ENCODE peak calls at places on chromosomes 16 and 17, in nine cellular contexts. P is cardiac muscle cell, A is NT2/D1, E is fibroblast of lung, Y is psoas muscle, N is astrocyte of the spinal cord, I is mesenchymal stem cell, K is body of pancreas, Z is heart right ventricle. U is an unnamed sample.

GRCh38 chr17:7435676-7436555 is 681 bp downstream of the TMEM102 start:
- DNase-seq in I (peak; percentile 48), N (no peak), E (no peak), K (peak; percentile 57), Y (peak; percentile 70), A (no peak), Z (no peak), P (peak; percentile 20), U (peak; percentile 63)

GRCh38 chr16:84483882-84484565 is 20.4 kb downstream of the MEAK7 start:
- DNase-seq in I (no peak), Z (no peak), N (no peak), K (no peak), E (no peak), P (no peak), Y (no peak), A (no peak), U (no peak)

GRCh38 chr16:4309833-4310266 is 6.0 kb upstream of the GLIS2 start:
- DNase-seq in A (no peak), Z (no peak), P (peak; percentile 57), E (peak; percentile 83), N (peak; percentile 89), K (peak; percentile 72), Y (peak; percentile 60), I (peak; percentile 95), U (peak; percentile 58)

GRCh38 chr16:73043828-73044493 is 4.0 kb downstream of the ZFHX3 start:
- DNase-seq in I (no peak), P (no peak), Z (no peak), A (no peak), N (no peak), E (no peak), Y (peak; percentile 69), K (no peak), U (no peak)

GRCh38 chr16:242281-242680 is 7.7 kb downstream of the FAM234A start:
- DNase-seq in A (no peak), P (no peak), K (no peak), Y (peak; percentile 14), Z (no peak), E (no peak), I (no peak), N (no peak), U (no peak)

GRCh38 chr16:3548859-3549258 is 28.3 kb downstream of the NLRC3 start:
- DNase-seq in P (no peak), K (no peak), N (no peak), A (no peak), I (no peak), Y (no peak), Z (no peak), E (no peak), U (no peak)

GRCh38 chr16:88633684-88634140 is 4.7 kb upstream of the IL17C start:
- DNase-seq in K (no peak), P (peak; percentile 28), Z (no peak), A (no peak), E (no peak), N (no peak), Y (no peak), I (peak; percentile 57), U (peak; percentile 57)

GRCh38 chr16:89363621-89364393 is 126.6 kb downstream of the ANKRD11 start:
- DNase-seq in E (peak; percentile 79), I (peak; percentile 89), N (peak; percentile 86), A (no peak), Z (no peak), P (peak; percentile 78), K (peak; percentile 47), Y (peak; percentile 54), U (peak; percentile 88)

GRCh38 chr17:1829189-1829578 is 518 bp downstream of the SMYD4 start:
- DNase-seq in I (no peak), Y (peak; percentile 66), K (peak; percentile 60), N (peak; percentile 1), A (no peak), P (peak; percentile 9), Z (peak; percentile 17), E (peak; percentile 5), U (peak; percentile 34)

GRCh38 chr17:63698886-63699637 is 863 bp downstream of the LIMD2 start:
- DNase-seq in Y (peak; percentile 73), K (no peak), I (peak; percentile 68), E (peak; percentile 27), P (peak; percentile 69), N (peak; percentile 61), A (no peak), Z (peak; percentile 55), U (no peak)

GRCh38 chr17:36183001-36183810 is 6.8 kb upstream of the TBC1D3B start:
- DNase-seq in K (peak; percentile 56), Z (peak; percentile 73), A (peak; percentile 43), N (peak; percentile 85), P (peak; percentile 65), I (peak; percentile 78), Y (peak; percentile 83), E (peak; percentile 75), U (peak; percentile 83)

GRCh38 chr16:66058181-66058580 is 308.3 kb upstream of the CDH5 start:
- DNase-seq in Y (no peak), N (peak; percentile 72), E (peak; percentile 89), K (no peak), P (peak; percentile 36), Z (no peak), A (no peak), I (no peak), U (no peak)

GRCh38 chr16:80299416-80299815 is 241.4 kb upstream of the DYNLRB2 start:
- DNase-seq in I (peak; percentile 2), N (no peak), A (no peak), E (peak; percentile 7), P (peak; percentile 4), Y (no peak), Z (no peak), K (no peak), U (no peak)

GRCh38 chr17:82193520-82194236 is 19.0 kb downstream of the CCDC57 start:
- DNase-seq in A (no peak), E (no peak), P (no peak), Y (no peak), K (no peak), I (no peak), N (no peak), Z (no peak), U (no peak)

GRCh38 chr17:72387487-72387886 is 266.7 kb downstream of the SOX9 start:
- DNase-seq in P (peak; percentile 85), K (no peak), A (no peak), E (peak; percentile 92), N (peak; percentile 91), I (peak; percentile 90), Y (no peak), Z (no peak), U (peak; percentile 63)

GRCh38 chr17:82810644-82811430 is 29.0 kb downstream of the ZNF750 start:
- DNase-seq in Z (no peak), Y (peak; percentile 43), I (no peak), E (no peak), A (no peak), K (no peak), P (no peak), N (no peak), U (no peak)

GRCh38 chr17:40485851-40486512 is 15.4 kb downstream of the TNS4 start:
- DNase-seq in P (peak; percentile 99), A (no peak), N (peak; percentile 99), Y (peak; percentile 52), I (peak; percentile 100), Z (no peak), K (no peak), E (peak; percentile 99), U (peak; percentile 96)

GRCh38 chr17:74749262-74750038 is 1.0 kb downstream of the NHERF1 start:
- DNase-seq in N (peak; percentile 25), Y (peak; percentile 46), I (peak; percentile 61), E (no peak), K (peak; percentile 52), Z (no peak), P (no peak), A (no peak), U (peak; percentile 47)

GRCh38 chr16:67936876-67937605 is 391 bp upstream of the PSMB10 start:
- DNase-seq in I (no peak), P (no peak), Z (peak; percentile 78), A (no peak), E (no peak), Y (no peak), N (no peak), K (no peak), U (no peak)
- H3K4me3 ChIP-seq in I (peak overlapping the region; percentile 98), P (peak overlapping the region; percentile 73), Z (peak overlapping the region; percentile 70), A (peak overlapping the region; percentile 95), E (peak overlapping the region; percentile 75), Y (peak overlapping the region; percentile 81), N (peak overlapping the region; percentile 85), K (peak overlapping the region; percentile 72), U (peak overlapping the region; percentile 96)

GRCh38 chr17:14304222-14304844 is 3.5 kb downstream of the HS3ST3B1 start:
- DNase-seq in I (peak; percentile 40), K (no peak), E (no peak), N (peak; percentile 35), A (no peak), P (no peak), Z (no peak), Y (no peak), U (no peak)
- H3K4me3 ChIP-seq in I (peak overlapping the region; percentile 100), K (no peak overlapping the region), E (peak overlapping the region; percentile 89), N (peak overlapping the region; percentile 89), A (peak overlapping the region; percentile 24), P (peak overlapping the region; percentile 67), Z (peak overlapping the region; percentile 49), Y (peak overlapping the region; percentile 74), U (no peak overlapping the region)

GRCh38 chr16:23859713-23860269 is 24.0 kb downstream of the PRKCB start:
- DNase-seq in Z (no peak), P (no peak), Y (no peak), E (no peak), A (no peak), K (no peak), N (no peak), I (no peak), U (no peak)
- H3K4me3 ChIP-seq in Z (no peak overlapping the region), P (no peak overlapping the region), Y (no peak overlapping the region), E (no peak overlapping the region), A (no peak overlapping the region), K (no peak overlapping the region), N (no peak overlapping the region), I (no peak overlapping the region), U (no peak overlapping the region)

GRCh38 chr16:2235695-2236361 is 416 bp upstream of the DNASE1L2 start:
- DNase-seq in I (no peak), P (no peak), K (no peak), E (no peak), Z (no peak), N (no peak), A (no peak), Y (no peak), U (no peak)

GRCh38 chr16:2233872-2234812 is 2.1 kb upstream of the DNASE1L2 start:
- DNase-seq in K (no peak), N (no peak), I (no peak), E (no peak), Y (no peak), A (no peak), Z (no peak), P (no peak), U (no peak)

GRCh38 chr16:2233046-2233775 is 3.0 kb upstream of the DNASE1L2 start:
- DNase-seq in Z (no peak), P (no peak), A (no peak), K (no peak), N (no peak), Y (no peak), I (no peak), E (no peak), U (no peak)

GRCh38 chr16:2235234-2235651 is 1.0 kb upstream of the DNASE1L2 start:
- DNase-seq in Z (no peak), I (no peak), P (no peak), Y (no peak), E (no peak), N (no peak), A (no peak), K (no peak), U (no peak)

DNA sequence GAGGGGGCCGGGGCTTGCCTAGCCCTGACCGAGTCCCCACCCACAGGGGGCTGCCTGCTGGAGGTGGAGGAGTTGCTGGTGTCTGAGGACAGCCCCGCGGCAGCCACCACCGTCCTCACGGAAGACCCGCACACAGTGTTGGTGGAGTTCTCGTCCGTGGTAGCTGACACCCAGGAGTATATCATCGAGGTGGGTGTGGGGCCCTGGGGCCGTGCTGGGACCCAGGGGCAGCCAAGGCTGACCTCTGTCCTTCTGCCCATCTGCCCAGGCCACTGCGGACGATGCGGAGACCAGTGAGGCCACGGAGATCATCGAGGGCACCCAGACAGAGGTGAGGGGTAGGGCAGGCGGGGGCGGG is 1.5 kb upstream of the DNASE1L2 start:
- DNase-seq in E (no peak), A (no peak), K (no peak), I (no peak), Y (no peak), P (no peak), N (no peak), Z (no peak), U (no peak)
- H3K4me3 ChIP-seq in E (no peak overlapping the region), A (no peak overlapping the region), K (no peak overlapping the region), I (no peak overlapping the region), Y (no peak overlapping the region), P (no peak overlapping the region), N (no peak overlapping the region), Z (no peak overlapping the region), U (no peak overlapping the region)